ENCODE peak calls at places on chromosomes 7 and 10, in six cellular contexts. X is keratinocyte, A is right lobe of liver, U is fibroblast of the conjunctiva, I is heart left ventricle, T is NCI-H510A treated with DMSO at 0.1 percent for 48 hours. J is an unnamed sample.

GRCh38 chr10:34814228-34815173 is 595 bp downstream of the PARD3 start:
- DNase-seq in T (peak), A (peak), U (no peak), I (peak), X (no peak), J (no peak)

GRCh38 chr7:50436133-50436802 is 13.9 kb downstream of the FIGNL1 start:
- DNase-seq in T (no peak), U (peak), I (no peak), X (no peak), A (no peak), J (no peak)

GRCh38 chr7:79308176-79308575 is 145.3 kb downstream of the MAGI2 start:
- DNase-seq in U (peak), T (no peak), A (peak), X (no peak), I (no peak), J (no peak)

GRCh38 chr10:16777473-16778370 is 39.5 kb downstream of the RSU1 start:
- DNase-seq in X (peak), T (peak), I (no peak), A (peak), U (peak), J (peak)

GRCh38 chr7:117470777-117471176 is 9.0 kb upstream of the CFTR start:
- DNase-seq in X (no peak), A (peak), T (no peak), U (no peak), I (peak), J (peak)

GRCh38 chr10:43407148-43407575 is 1.8 kb downstream of the HNRNPF start:
- DNase-seq in A (peak), I (peak), T (no peak), U (no peak), X (no peak), J (peak)

GRCh38 chr7:85695041-85695990 is 508.5 kb upstream of the SEMA3D start:
- DNase-seq in I (no peak), A (no peak), U (no peak), T (no peak), X (peak), J (no peak)

GRCh38 chr10:33478675-33479125 is 144.2 kb upstream of the NRP1 start:
- DNase-seq in X (no peak), I (no peak), T (peak), A (no peak), U (no peak), J (no peak)

GRCh38 chr10:117860135-117860534 is 186.6 kb downstream of the RAB11FIP2 start:
- DNase-seq in A (no peak), U (no peak), X (no peak), T (no peak), I (no peak), J (no peak)

GRCh38 chr7:52352019-52352418 is 683.4 kb upstream of the POM121L12 start:
- DNase-seq in A (no peak), I (no peak), X (no peak), U (no peak), T (no peak), J (no peak)

GRCh38 chr7:44112231-44112996 is 8.3 kb downstream of the AEBP1 start:
- DNase-seq in U (no peak), T (no peak), I (peak), X (no peak), A (no peak), J (no peak)

GRCh38 chr10:91249700-91250099 is 29.2 kb downstream of the PCGF5 start:
- DNase-seq in I (no peak), X (no peak), T (no peak), A (no peak), U (no peak), J (no peak)

GRCh38 chr10:60611291-60611747 is 167.0 kb upstream of the CDK1 start:
- DNase-seq in X (peak), U (peak), A (no peak), I (no peak), T (no peak), J (no peak)

GRCh38 chr10:4943821-4944220 is 19.4 kb upstream of the AKR1C1 start:
- DNase-seq in T (no peak), A (no peak), U (no peak), X (no peak), I (no peak), J (no peak)

GRCh38 chr7:262251-262572 is 27.8 kb upstream of the FOXL3 start:
- DNase-seq in U (no peak), A (peak), X (no peak), I (peak), T (no peak), J (no peak)

GRCh38 chr10:102926842-102927241 is 8.7 kb downstream of the CNNM2 start:
- DNase-seq in A (no peak), U (no peak), X (no peak), T (no peak), I (no peak), J (no peak)

GRCh38 chr10:6300106-6300783 is 97.5 kb downstream of the PFKFB3 start:
- DNase-seq in T (no peak), I (no peak), A (peak), X (no peak), U (peak), J (peak)

GRCh38 chr10:14617850-14618249 is 156.8 kb downstream of the FAM107B start:
- DNase-seq in T (no peak), X (no peak), U (no peak), A (no peak), I (no peak), J (no peak)

GRCh38 chr10:60123172-60123571 is 216.8 kb upstream of the CCDC6 start:
- DNase-seq in T (no peak), A (no peak), I (no peak), X (peak), U (peak), J (no peak)

GRCh38 chr7:46145412-46145811 is 224.3 kb upstream of the IGFBP3 start:
- DNase-seq in A (no peak), X (peak), T (no peak), I (no peak), U (peak), J (no peak)

GRCh38 chr10:31657471-31657844 is 271.2 kb downstream of the ARHGAP12 start:
- DNase-seq in T (no peak), I (no peak), X (no peak), A (no peak), U (no peak), J (no peak)

GRCh38 chr7:134866581-134866980 is 87.1 kb downstream of the CALD1 start:
- DNase-seq in X (no peak), A (no peak), I (no peak), T (no peak), U (no peak), J (no peak)

GRCh38 chr7:128770238-128770637 is 5.4 kb downstream of the OPN1SW start:
- DNase-seq in U (no peak), I (no peak), A (no peak), T (no peak), X (no peak), J (no peak)

GRCh38 chr7:38881015-38881414 is 28.0 kb downstream of the VPS41 start:
- DNase-seq in U (no peak), I (no peak), X (no peak), A (no peak), T (no peak), J (no peak)

GRCh38 chr10:131448171-131448570 is 136.7 kb upstream of the TCERG1L start:
- DNase-seq in X (no peak), U (no peak), A (no peak), I (no peak), T (no peak), J (no peak)

GRCh38 chr7:122974229-122974628 is 21.3 kb downstream of the TAS2R16 start:
- DNase-seq in I (no peak), X (no peak), A (no peak), T (no peak), U (no peak), J (no peak)

GRCh38 chr7:17640730-17641377 is 299.4 kb downstream of the SNX13 start:
- DNase-seq in T (peak), A (no peak), I (no peak), X (no peak), U (peak), J (peak)

GRCh38 chr7:134910214-134910890 is 76.0 kb upstream of the AGBL3 start:
- DNase-seq in T (no peak), A (peak), I (no peak), U (no peak), X (no peak), J (no peak)

GRCh38 chr10:133277277-133277992 is 767 bp upstream of the ADAM8 start:
- DNase-seq in X (no peak), I (no peak), A (peak), T (no peak), U (no peak), J (no peak)

GRCh38 chr7:16774986-16775385 is 21.4 kb downstream of the TSPAN13 start:
- DNase-seq in U (no peak), T (no peak), X (peak), A (no peak), I (no peak), J (no peak)

GRCh38 chr10:80540136-80540535 is 2.4 kb downstream of the SH2D4B start:
- DNase-seq in X (no peak), U (no peak), I (no peak), T (no peak), A (no peak), J (no peak)

GRCh38 chr7:98616381-98617050 is 569 bp upstream of the NPTX2 start:
- DNase-seq in T (peak), U (no peak), X (no peak), A (no peak), I (no peak), J (no peak)

GRCh38 chr7:130489140-130489967 is 2.5 kb upstream of the MEST start:
- DNase-seq in T (no peak), I (no peak), U (no peak), A (no peak), X (no peak), J (no peak)

GRCh38 chr7:516216-516605 is 3.4 kb downstream of the PDGFA start:
- DNase-seq in A (no peak), U (no peak), X (no peak), T (no peak), I (no peak), J (no peak)